ENCODE peak calls at places on chromosomes 4 and X, in four cellular contexts. One of them, this sample, is unnamed.

GRCh38 chrX:39619182-39620009 is 478.4 kb downstream of the BCOR start:
- DNase-seq in A673: no peak
- DNase-seq in psoas muscle: no peak
- DNase-seq in aorta: no peak
- DNase-seq in this sample: no peak

GRCh38 chrX:144566592-144566991 is 680.7 kb upstream of the SPANXN1 start:
- DNase-seq in aorta: no peak
- DNase-seq in A673: no peak
- DNase-seq in psoas muscle: no peak
- DNase-seq in this sample: no peak

GRCh38 chr4:148061139-148061476 is 329.2 kb downstream of the ARHGAP10 start:
- DNase-seq in A673: no peak
- DNase-seq in psoas muscle: no peak
- DNase-seq in aorta: no peak
- DNase-seq in this sample: no peak

GRCh38 chr4:25180524-25181131 is 20.4 kb upstream of the SEPSECS start:
- DNase-seq in aorta: no peak
- DNase-seq in A673: peak
- DNase-seq in psoas muscle: no peak
- DNase-seq in this sample: no peak

GRCh38 chr4:59553063-59553738 is 1646.9 kb upstream of the ADGRL3 start:
- DNase-seq in A673: no peak
- DNase-seq in aorta: no peak
- DNase-seq in psoas muscle: no peak
- DNase-seq in this sample: no peak

GRCh38 chrX:95059909-95060308 is 1385.9 kb downstream of the FAM133A start:
- DNase-seq in psoas muscle: no peak
- DNase-seq in A673: no peak
- DNase-seq in aorta: no peak
- DNase-seq in this sample: no peak

GRCh38 chrX:119708936-119709335 is 16.0 kb upstream of the SEPTIN6 start:
- DNase-seq in aorta: no peak
- DNase-seq in psoas muscle: no peak
- DNase-seq in A673: no peak
- DNase-seq in this sample: no peak

GRCh38 chr4:101348367-101348827 is 1.1 kb upstream of the PPP3CA start:
- DNase-seq in aorta: no peak
- DNase-seq in A673: peak
- DNase-seq in psoas muscle: no peak
- DNase-seq in this sample: no peak

GRCh38 chrX:13180807-13181206 is 136.4 kb upstream of the FAM9C start:
- DNase-seq in aorta: no peak
- DNase-seq in psoas muscle: no peak
- DNase-seq in A673: no peak
- DNase-seq in this sample: no peak

DNA sequence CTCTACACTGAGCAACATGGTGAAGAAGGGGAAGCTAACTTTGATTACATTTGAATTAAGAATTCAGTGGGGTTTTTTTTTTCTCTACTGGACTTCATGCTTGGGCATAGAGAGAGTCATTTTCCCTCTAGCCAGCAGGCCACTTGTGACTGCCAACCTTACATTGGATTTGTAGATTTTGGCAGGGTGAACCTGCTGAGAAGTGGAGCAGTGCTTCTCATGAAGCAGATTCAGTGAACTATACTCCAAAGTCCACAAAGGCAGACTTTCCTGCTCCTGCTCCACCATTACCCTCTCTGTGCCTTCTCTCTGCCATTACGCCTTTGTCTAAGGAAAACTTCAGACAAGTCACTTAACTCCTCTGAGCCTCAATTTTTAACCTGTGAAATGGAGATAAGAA is 69.9 kb downstream of the PAK3 start:
- DNase-seq in aorta: no peak
- DNase-seq in psoas muscle: no peak
- DNase-seq in A673: no peak
- DNase-seq in this sample: no peak
- H3K4me3 ChIP-seq in aorta: no peak
- H3K4me3 ChIP-seq in psoas muscle: no peak
- H3K4me3 ChIP-seq in A673: no peak
- H3K4me3 ChIP-seq in this sample: no peak

DNA sequence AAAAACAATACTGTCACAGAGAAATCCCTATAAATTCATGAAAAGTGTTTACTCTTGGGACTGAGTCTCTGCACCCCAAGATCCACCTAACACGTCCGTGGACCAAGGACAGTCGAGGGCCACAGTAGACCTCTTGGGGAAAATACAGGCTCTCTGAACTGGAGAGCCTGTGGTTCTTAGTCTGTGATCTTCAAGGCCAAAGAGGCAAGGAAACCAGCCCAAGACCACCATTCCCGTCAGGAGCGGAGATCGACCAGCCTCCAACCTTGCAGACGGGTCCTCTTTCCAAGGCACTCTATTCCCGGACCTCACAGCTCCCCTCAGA is 1.6 kb upstream of the APBB2 start:
- DNase-seq in A673: no peak
- DNase-seq in aorta: no peak
- DNase-seq in psoas muscle: no peak
- DNase-seq in this sample: no peak
- H3K4me3 ChIP-seq in A673: peak
- H3K4me3 ChIP-seq in aorta: peak
- H3K4me3 ChIP-seq in psoas muscle: peak
- H3K4me3 ChIP-seq in this sample: peak

GRCh38 chr4:73853246-73853704 is at the start of gene PF4V1:
- DNase-seq in A673: no peak
- DNase-seq in psoas muscle: peak
- DNase-seq in aorta: peak
- DNase-seq in this sample: no peak
- H3K4me3 ChIP-seq in A673: no peak
- H3K4me3 ChIP-seq in psoas muscle: no peak
- H3K4me3 ChIP-seq in aorta: no peak
- H3K4me3 ChIP-seq in this sample: peak

GRCh38 chr4:73944061-73944875 is 37.6 kb downstream of the PF4 start:
- DNase-seq in aorta: peak
- DNase-seq in psoas muscle: peak
- DNase-seq in A673: no peak
- DNase-seq in this sample: no peak
- H3K4me3 ChIP-seq in aorta: peak
- H3K4me3 ChIP-seq in psoas muscle: peak
- H3K4me3 ChIP-seq in A673: peak
- H3K4me3 ChIP-seq in this sample: peak

DNA sequence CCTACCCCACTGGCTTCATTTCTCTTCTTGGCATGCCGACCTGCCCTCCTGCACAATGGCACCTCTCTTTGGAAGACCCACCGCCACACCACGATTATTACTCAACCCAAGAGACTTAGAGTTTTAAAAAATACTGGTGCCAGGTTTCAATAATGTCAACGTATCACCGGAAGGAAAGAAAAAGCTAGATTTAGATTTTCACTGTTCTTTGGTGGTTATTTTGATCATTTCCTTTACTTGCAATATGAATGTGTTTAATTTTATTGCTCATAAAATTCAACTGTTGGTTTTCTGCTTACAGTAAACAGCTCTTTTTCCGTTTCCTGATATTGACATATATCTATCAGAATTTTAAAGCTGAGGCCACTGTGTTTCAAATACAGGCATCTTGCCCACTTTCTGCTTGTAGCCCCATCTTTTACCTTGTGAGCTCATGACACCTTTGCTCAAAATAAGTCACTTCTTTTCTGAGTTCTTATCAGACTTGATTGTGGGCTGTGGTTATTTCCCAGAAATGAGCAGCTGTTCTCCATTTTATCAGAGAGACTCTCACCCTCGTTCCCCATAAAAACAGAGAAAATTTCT is 439.1 kb downstream of the INPP4B start:
- DNase-seq in psoas muscle: no peak
- DNase-seq in A673: no peak
- DNase-seq in aorta: no peak
- DNase-seq in this sample: no peak
- H3K4me3 ChIP-seq in psoas muscle: no peak
- H3K4me3 ChIP-seq in A673: no peak
- H3K4me3 ChIP-seq in aorta: no peak
- H3K4me3 ChIP-seq in this sample: no peak

GRCh38 chr4:176788248-176788647 is 4.5 kb downstream of the VEGFC start:
- DNase-seq in aorta: no peak
- DNase-seq in psoas muscle: no peak
- DNase-seq in A673: no peak
- DNase-seq in this sample: no peak
- H3K4me3 ChIP-seq in aorta: no peak
- H3K4me3 ChIP-seq in psoas muscle: peak
- H3K4me3 ChIP-seq in A673: no peak
- H3K4me3 ChIP-seq in this sample: no peak

DNA sequence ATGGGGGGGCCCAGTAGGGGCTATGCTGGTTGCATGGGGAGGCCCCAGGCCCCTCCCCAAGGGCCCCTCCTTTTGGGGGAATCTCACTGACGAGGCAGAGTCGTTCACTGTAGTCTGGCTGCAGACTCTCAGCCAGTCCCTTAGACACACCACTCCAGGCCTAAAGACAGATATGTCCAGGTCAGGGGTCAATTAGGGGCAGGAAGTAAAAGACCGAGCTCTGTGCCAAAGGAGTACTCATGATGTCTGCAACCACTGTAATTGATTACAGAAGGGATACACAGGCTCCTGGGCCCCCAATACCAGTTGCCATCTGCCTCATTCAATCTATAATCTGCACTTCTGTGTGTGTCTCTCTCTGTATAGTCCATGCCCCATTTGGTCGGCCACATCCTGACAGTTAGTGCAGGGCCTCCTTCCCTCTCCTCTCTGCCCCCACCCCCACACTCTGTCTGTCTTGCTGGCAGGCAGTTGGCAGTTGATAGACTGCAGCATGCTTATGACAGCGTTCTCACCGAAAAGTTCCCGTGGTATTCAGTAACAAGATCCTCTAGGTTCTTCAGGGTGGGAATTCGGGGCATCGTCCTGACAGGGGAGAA is 1.3 kb upstream of the CXorf65 start:
- DNase-seq in A673: no peak
- DNase-seq in psoas muscle: no peak
- DNase-seq in aorta: peak
- DNase-seq in this sample: no peak
- H3K4me3 ChIP-seq in A673: no peak
- H3K4me3 ChIP-seq in psoas muscle: no peak
- H3K4me3 ChIP-seq in aorta: no peak
- H3K4me3 ChIP-seq in this sample: no peak

DNA sequence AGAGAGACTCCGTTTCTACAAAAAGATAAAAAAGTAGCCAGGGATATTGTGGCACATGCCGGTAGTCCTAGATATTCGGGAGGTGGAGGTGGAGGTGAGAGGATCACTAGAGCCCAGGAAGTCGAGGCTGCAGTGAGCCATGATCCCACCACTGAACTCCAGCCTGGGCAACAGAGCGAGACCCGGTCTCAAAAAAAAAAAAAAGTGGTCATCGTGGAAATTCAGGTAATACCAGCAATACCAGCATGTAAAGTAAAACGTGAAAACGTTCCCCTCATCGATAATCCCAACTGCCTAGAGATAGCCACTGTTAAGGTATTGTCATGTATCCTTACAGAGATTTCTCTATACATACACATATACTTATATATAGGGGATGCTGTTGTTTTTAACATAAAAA is 1.5 kb downstream of the MAGT1 start:
- DNase-seq in A673: no peak
- DNase-seq in aorta: no peak
- DNase-seq in psoas muscle: no peak
- DNase-seq in this sample: no peak
- H3K4me3 ChIP-seq in A673: peak
- H3K4me3 ChIP-seq in aorta: no peak
- H3K4me3 ChIP-seq in psoas muscle: peak
- H3K4me3 ChIP-seq in this sample: peak

GRCh38 chrX:630922-631496 is 418 bp downstream of the SHOX start:
- DNase-seq in psoas muscle: no peak
- DNase-seq in A673: no peak
- DNase-seq in aorta: peak
- DNase-seq in this sample: no peak

GRCh38 chrX:630007-630921 is at the start of gene SHOX:
- DNase-seq in A673: no peak
- DNase-seq in aorta: peak
- DNase-seq in psoas muscle: no peak
- DNase-seq in this sample: no peak

GRCh38 chrX:627995-628394 is 2.6 kb upstream of the SHOX start:
- DNase-seq in A673: no peak
- DNase-seq in psoas muscle: no peak
- DNase-seq in aorta: no peak
- DNase-seq in this sample: no peak

GRCh38 chrX:627510-627964 is 3.1 kb upstream of the SHOX start:
- DNase-seq in psoas muscle: no peak
- DNase-seq in aorta: peak
- DNase-seq in A673: no peak
- DNase-seq in this sample: no peak

GRCh38 chrX:629230-630006 is 1.2 kb upstream of the SHOX start:
- DNase-seq in psoas muscle: no peak
- DNase-seq in aorta: peak
- DNase-seq in A673: no peak
- DNase-seq in this sample: no peak
- H3K4me3 ChIP-seq in psoas muscle: no peak
- H3K4me3 ChIP-seq in aorta: no peak
- H3K4me3 ChIP-seq in A673: no peak
- H3K4me3 ChIP-seq in this sample: no peak

This sample was measured in SK-N-MC.